ENCODE peak calls at places on chromosomes 5 and 9, in eight cellular contexts. H, W, J, X, E, P, R and N are unnamed samples.

GRCh38 chr5:150763023-150763793 is 4.4 kb upstream of the DCTN4 start:
- DNase-seq in P (no peak), H (peak; percentile 47), J (peak; percentile 73), E (peak; percentile 57), W (peak; percentile 86), R (no peak), X (peak; percentile 93), N (peak; percentile 87)

GRCh38 chr9:128215491-128216404 is 12.6 kb downstream of the DNM1 start:
- DNase-seq in P (no peak), E (peak; percentile 51), R (no peak), X (no peak), H (no peak), W (peak; percentile 82), J (peak; percentile 71), N (no peak)

GRCh38 chr5:10264569-10264968 is 14.5 kb downstream of the CCT5 start:
- DNase-seq in E (no peak), R (no peak), X (no peak), J (no peak), P (no peak), H (no peak), W (no peak), N (no peak)

GRCh38 chr5:66450988-66451387 is 145.2 kb upstream of the MAST4 start:
- DNase-seq in H (no peak), J (no peak), R (no peak), X (no peak), E (no peak), W (no peak), P (no peak), N (no peak)

GRCh38 chr5:882253-883185 is 10.1 kb downstream of the BRD9 start:
- DNase-seq in J (no peak), W (no peak), R (no peak), H (no peak), P (no peak), X (no peak), E (no peak), N (no peak)

GRCh38 chr5:41788800-41789395 is 81.3 kb downstream of the OXCT1 start:
- DNase-seq in X (no peak), W (peak; percentile 81), R (no peak), P (no peak), J (no peak), H (no peak), E (no peak), N (no peak)

GRCh38 chr5:144697847-144698262 is 527.2 kb downstream of the KCTD16 start:
- DNase-seq in J (no peak), E (no peak), P (no peak), W (peak; percentile 99), X (peak; percentile 97), H (no peak), R (no peak), N (no peak)

GRCh38 chr5:136766456-136766855 is 401.1 kb upstream of the TRPC7 start:
- DNase-seq in P (no peak), W (no peak), X (no peak), H (no peak), J (no peak), R (no peak), E (no peak), N (no peak)

GRCh38 chr5:135072357-135073247 is 38.6 kb upstream of the PITX1 start:
- DNase-seq in X (no peak), H (no peak), E (no peak), W (no peak), J (no peak), P (no peak), R (no peak), N (no peak)

GRCh38 chr9:96031366-96031824 is 155.9 kb downstream of the ERCC6L2 start:
- DNase-seq in H (peak; percentile 53), W (no peak), X (no peak), J (peak; percentile 39), R (no peak), E (peak; percentile 35), P (no peak), N (peak; percentile 66)

DNA sequence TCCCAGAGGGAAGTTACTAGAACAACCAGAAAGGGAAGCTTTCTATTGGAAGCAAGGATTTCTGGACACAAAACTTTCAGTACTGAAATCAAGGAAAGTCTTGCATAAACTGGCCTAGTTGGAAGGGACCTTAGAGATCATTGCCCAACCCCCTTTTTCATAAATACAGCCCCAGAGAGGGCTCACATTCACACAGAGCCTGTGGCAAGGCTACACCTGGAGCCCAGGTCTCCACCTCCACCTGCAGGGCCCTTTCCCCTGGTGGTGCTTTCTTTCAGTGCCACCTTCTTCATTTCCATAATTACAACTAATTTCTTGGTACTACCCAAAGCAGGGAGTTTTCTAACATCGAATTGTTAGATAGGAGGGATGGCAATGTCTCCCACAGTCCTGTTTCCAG is 85.7 kb downstream of the ADRB2 start:
- DNase-seq in E (no peak), P (no peak), J (no peak), X (peak; percentile 15), R (no peak), W (no peak), H (no peak), N (no peak)
- H3K4me1 ChIP-seq in E (peaks cover 38% of the 10 kb centered on the region), P (no peaks in the 10 kb centered on the region), J (peaks cover 8% of the 10 kb centered on the region), X (peaks cover 66% of the 10 kb centered on the region), R (peaks cover 3% of the 10 kb centered on the region), W (peaks cover 37% of the 10 kb centered on the region), H (peaks cover 16% of the 10 kb centered on the region), N (no peaks in the 10 kb centered on the region)

DNA sequence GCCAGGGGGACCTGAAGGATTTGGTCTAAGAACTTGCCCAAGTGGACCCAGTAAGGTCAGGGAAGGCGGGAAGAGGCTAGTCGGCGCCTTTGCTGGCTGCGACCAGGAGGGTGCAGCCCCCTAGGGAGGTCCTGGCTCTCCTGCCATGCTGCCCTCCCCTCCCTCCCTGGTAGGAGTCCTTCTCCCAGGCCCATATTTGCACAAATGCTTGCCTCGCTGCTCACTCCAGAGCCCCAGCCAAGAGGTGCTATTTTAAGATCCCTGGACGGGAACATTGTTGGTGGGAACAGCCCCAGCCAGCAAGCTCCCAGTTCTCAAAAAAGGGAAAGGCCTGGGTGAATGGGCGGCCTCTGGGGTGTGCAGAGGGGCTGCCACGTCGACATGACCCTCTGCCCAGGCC is 4.3 kb upstream of the IL17B start:
- DNase-seq in E (peak; percentile 63), W (no peak), J (peak; percentile 88), H (peak; percentile 52), P (no peak), X (no peak), R (no peak), N (peak; percentile 52)
- H3K4me1 ChIP-seq in E (peaks cover 80% of the 10 kb centered on the region), W (peaks cover 33% of the 10 kb centered on the region), J (peaks cover 56% of the 10 kb centered on the region), H (peaks cover 63% of the 10 kb centered on the region), P (no peaks in the 10 kb centered on the region), X (peaks cover 9% of the 10 kb centered on the region), R (peaks cover 7% of the 10 kb centered on the region), N (peaks cover 49% of the 10 kb centered on the region)

DNA sequence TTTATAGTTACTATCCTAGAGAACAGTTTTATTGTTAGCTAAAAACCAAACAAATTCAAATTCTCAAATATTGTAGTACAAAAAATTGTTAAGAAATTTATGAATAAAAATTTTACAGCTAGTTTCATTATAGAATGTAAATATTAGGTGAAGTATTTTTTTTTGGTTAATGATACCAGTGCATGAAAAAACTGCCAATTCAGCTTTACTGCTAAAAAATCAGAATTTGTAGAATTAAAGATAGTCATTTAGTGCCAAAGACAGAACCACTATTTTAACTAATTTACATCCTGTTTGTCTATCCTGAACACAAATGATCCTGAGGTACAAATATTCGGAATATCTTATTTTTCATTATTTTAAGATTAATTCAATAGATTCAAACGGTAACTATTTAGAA is 202.6 kb downstream of the FER start:
- DNase-seq in W (no peak), R (no peak), H (no peak), J (no peak), X (no peak), P (no peak), E (no peak), N (no peak)
- H3K4me1 ChIP-seq in W (no peaks in the 10 kb centered on the region), R (no peaks in the 10 kb centered on the region), H (no peaks in the 10 kb centered on the region), J (no peaks in the 10 kb centered on the region), X (no peaks in the 10 kb centered on the region), P (no peaks in the 10 kb centered on the region), E (no peaks in the 10 kb centered on the region), N (no peaks in the 10 kb centered on the region)

GRCh38 chr9:130899051-130899748 is 2.6 kb upstream of the QRFP start:
- DNase-seq in R (no peak), W (no peak), P (no peak), X (no peak), E (no peak), J (no peak), H (no peak), N (no peak)
- H3K4me1 ChIP-seq in R (peaks cover 6% of the 10 kb centered on the region), W (no peaks in the 10 kb centered on the region), P (no peaks in the 10 kb centered on the region), X (no peaks in the 10 kb centered on the region), E (peaks cover 29% of the 10 kb centered on the region), J (peaks cover 12% of the 10 kb centered on the region), H (peaks cover 16% of the 10 kb centered on the region), N (peaks cover 3% of the 10 kb centered on the region)